ENCODE peak calls at places on chromosomes 5 and 9, in eight cellular contexts. One of them, this sample, is unnamed.

GRCh38 chr9:133320421-133320881 is 15.5 kb downstream of the SURF6 start:
- DNase-seq in foreskin keratinocyte: no peak
- DNase-seq in heart right ventricle: no peak
- DNase-seq in GM23338: peak; percentile 66
- DNase-seq in uterus: no peak
- DNase-seq in A673: no peak
- DNase-seq in endothelial cell of umbilical vein: no peak
- DNase-seq in ovary: no peak
- DNase-seq in this sample: no peak

GRCh38 chr9:77909306-77909705 is 122.3 kb downstream of the GNAQ start:
- DNase-seq in foreskin keratinocyte: no peak
- DNase-seq in heart right ventricle: no peak
- DNase-seq in GM23338: no peak
- DNase-seq in uterus: no peak
- DNase-seq in A673: no peak
- DNase-seq in endothelial cell of umbilical vein: no peak
- DNase-seq in ovary: no peak
- DNase-seq in this sample: no peak

GRCh38 chr5:180071418-180072255 is at the start of gene RNF130:
- DNase-seq in foreskin keratinocyte: peak; percentile 85
- DNase-seq in heart right ventricle: peak; percentile 93
- DNase-seq in GM23338: peak; percentile 95
- DNase-seq in uterus: peak; percentile 93
- DNase-seq in A673: peak; percentile 83
- DNase-seq in endothelial cell of umbilical vein: peak; percentile 92
- DNase-seq in ovary: peak; percentile 92
- DNase-seq in this sample: peak; percentile 89

GRCh38 chr9:89791754-89792153 is 186.9 kb downstream of the GADD45G start:
- DNase-seq in foreskin keratinocyte: no peak
- DNase-seq in heart right ventricle: no peak
- DNase-seq in GM23338: no peak
- DNase-seq in uterus: no peak
- DNase-seq in A673: no peak
- DNase-seq in endothelial cell of umbilical vein: no peak
- DNase-seq in ovary: no peak
- DNase-seq in this sample: no peak

GRCh38 chr5:176995896-176996767 is 10.4 kb downstream of the UIMC1 start:
- DNase-seq in foreskin keratinocyte: peak; percentile 20
- DNase-seq in heart right ventricle: no peak
- DNase-seq in GM23338: no peak
- DNase-seq in uterus: no peak
- DNase-seq in A673: no peak
- DNase-seq in endothelial cell of umbilical vein: peak; percentile 86
- DNase-seq in ovary: no peak
- DNase-seq in this sample: no peak

GRCh38 chr5:158406884-158407790 is 548.2 kb upstream of the CLINT1 start:
- DNase-seq in foreskin keratinocyte: peak; percentile 82
- DNase-seq in heart right ventricle: no peak
- DNase-seq in GM23338: no peak
- DNase-seq in uterus: no peak
- DNase-seq in A673: no peak
- DNase-seq in endothelial cell of umbilical vein: peak; percentile 53
- DNase-seq in ovary: no peak
- DNase-seq in this sample: no peak

GRCh38 chr5:115842089-115842881 is 550 bp downstream of the AP3S1 start:
- DNase-seq in foreskin keratinocyte: peak; percentile 38
- DNase-seq in heart right ventricle: no peak
- DNase-seq in GM23338: peak; percentile 75
- DNase-seq in uterus: no peak
- DNase-seq in A673: peak; percentile 56
- DNase-seq in endothelial cell of umbilical vein: no peak
- DNase-seq in ovary: no peak
- DNase-seq in this sample: peak; percentile 76

GRCh38 chr9:37994639-37995347 is 74.2 kb downstream of the SHB start:
- DNase-seq in foreskin keratinocyte: peak; percentile 79
- DNase-seq in heart right ventricle: peak; percentile 82
- DNase-seq in GM23338: no peak
- DNase-seq in uterus: peak; percentile 45
- DNase-seq in A673: peak; percentile 92
- DNase-seq in endothelial cell of umbilical vein: peak; percentile 27
- DNase-seq in ovary: no peak
- DNase-seq in this sample: peak; percentile 92

GRCh38 chr5:111572561-111572960 is 60.2 kb upstream of the STARD4 start:
- DNase-seq in foreskin keratinocyte: no peak
- DNase-seq in heart right ventricle: no peak
- DNase-seq in GM23338: no peak
- DNase-seq in uterus: no peak
- DNase-seq in A673: no peak
- DNase-seq in endothelial cell of umbilical vein: no peak
- DNase-seq in ovary: no peak
- DNase-seq in this sample: no peak

GRCh38 chr9:84966876-84967830 is 297.6 kb downstream of the NTRK2 start:
- DNase-seq in foreskin keratinocyte: peak; percentile 62
- DNase-seq in heart right ventricle: no peak
- DNase-seq in GM23338: peak; percentile 89
- DNase-seq in uterus: no peak
- DNase-seq in A673: peak; percentile 15
- DNase-seq in endothelial cell of umbilical vein: no peak
- DNase-seq in ovary: no peak
- DNase-seq in this sample: no peak

DNA sequence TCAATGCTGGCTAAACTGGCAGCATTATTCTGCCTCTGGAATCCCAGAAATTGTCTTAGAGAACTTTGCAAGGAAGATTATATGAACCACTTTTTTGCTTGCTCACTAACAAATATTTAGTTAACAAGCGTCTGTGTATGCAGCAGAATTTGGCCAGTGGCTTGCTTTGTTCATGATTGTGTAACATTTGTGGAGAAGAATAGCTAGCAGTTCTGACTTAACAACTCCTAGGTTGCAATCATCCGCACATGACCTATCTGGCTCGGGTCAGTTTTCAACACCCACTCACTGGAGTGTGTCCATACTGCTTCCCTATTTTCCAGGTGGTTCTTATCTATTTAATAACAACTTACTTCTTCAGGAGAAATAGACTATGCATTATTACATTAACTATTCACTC is 98.5 kb downstream of the SNX18 start:
- DNase-seq in foreskin keratinocyte: no peak
- DNase-seq in heart right ventricle: no peak
- DNase-seq in GM23338: no peak
- DNase-seq in uterus: peak; percentile 75
- DNase-seq in A673: no peak
- DNase-seq in endothelial cell of umbilical vein: no peak
- DNase-seq in ovary: peak; percentile 62
- DNase-seq in this sample: no peak
- H3K27ac ChIP-seq in foreskin keratinocyte: no peak overlapping the region
- H3K27ac ChIP-seq in heart right ventricle: no peak overlapping the region
- H3K27ac ChIP-seq in GM23338: no peak overlapping the region
- H3K27ac ChIP-seq in uterus: peak overlapping the region; percentile 47
- H3K27ac ChIP-seq in A673: no peak overlapping the region
- H3K27ac ChIP-seq in endothelial cell of umbilical vein: no peak overlapping the region
- H3K27ac ChIP-seq in ovary: no peak overlapping the region
- H3K27ac ChIP-seq in this sample: no peak overlapping the region

GRCh38 chr9:129496187-129497063 is 124.5 kb downstream of the C9orf50 start:
- DNase-seq in foreskin keratinocyte: peak; percentile 71
- DNase-seq in heart right ventricle: peak; percentile 97
- DNase-seq in GM23338: peak; percentile 98
- DNase-seq in uterus: peak; percentile 95
- DNase-seq in A673: peak; percentile 99
- DNase-seq in endothelial cell of umbilical vein: peak; percentile 92
- DNase-seq in ovary: peak; percentile 97
- DNase-seq in this sample: peak; percentile 79

GRCh38 chr9:129493714-129494047 is 127.2 kb downstream of the C9orf50 start:
- DNase-seq in foreskin keratinocyte: no peak
- DNase-seq in heart right ventricle: no peak
- DNase-seq in GM23338: peak; percentile 34
- DNase-seq in uterus: no peak
- DNase-seq in A673: no peak
- DNase-seq in endothelial cell of umbilical vein: no peak
- DNase-seq in ovary: no peak
- DNase-seq in this sample: no peak

GRCh38 chr9:129493002-129493713 is 127.7 kb downstream of the C9orf50 start:
- DNase-seq in foreskin keratinocyte: no peak
- DNase-seq in heart right ventricle: no peak
- DNase-seq in GM23338: no peak
- DNase-seq in uterus: no peak
- DNase-seq in A673: no peak
- DNase-seq in endothelial cell of umbilical vein: no peak
- DNase-seq in ovary: no peak
- DNase-seq in this sample: no peak

GRCh38 chr9:129495422-129496186 is 125.3 kb downstream of the C9orf50 start:
- DNase-seq in foreskin keratinocyte: peak; percentile 80
- DNase-seq in heart right ventricle: peak; percentile 96
- DNase-seq in GM23338: peak; percentile 97
- DNase-seq in uterus: peak; percentile 97
- DNase-seq in A673: peak; percentile 95
- DNase-seq in endothelial cell of umbilical vein: peak; percentile 85
- DNase-seq in ovary: peak; percentile 95
- DNase-seq in this sample: peak; percentile 95

DNA sequence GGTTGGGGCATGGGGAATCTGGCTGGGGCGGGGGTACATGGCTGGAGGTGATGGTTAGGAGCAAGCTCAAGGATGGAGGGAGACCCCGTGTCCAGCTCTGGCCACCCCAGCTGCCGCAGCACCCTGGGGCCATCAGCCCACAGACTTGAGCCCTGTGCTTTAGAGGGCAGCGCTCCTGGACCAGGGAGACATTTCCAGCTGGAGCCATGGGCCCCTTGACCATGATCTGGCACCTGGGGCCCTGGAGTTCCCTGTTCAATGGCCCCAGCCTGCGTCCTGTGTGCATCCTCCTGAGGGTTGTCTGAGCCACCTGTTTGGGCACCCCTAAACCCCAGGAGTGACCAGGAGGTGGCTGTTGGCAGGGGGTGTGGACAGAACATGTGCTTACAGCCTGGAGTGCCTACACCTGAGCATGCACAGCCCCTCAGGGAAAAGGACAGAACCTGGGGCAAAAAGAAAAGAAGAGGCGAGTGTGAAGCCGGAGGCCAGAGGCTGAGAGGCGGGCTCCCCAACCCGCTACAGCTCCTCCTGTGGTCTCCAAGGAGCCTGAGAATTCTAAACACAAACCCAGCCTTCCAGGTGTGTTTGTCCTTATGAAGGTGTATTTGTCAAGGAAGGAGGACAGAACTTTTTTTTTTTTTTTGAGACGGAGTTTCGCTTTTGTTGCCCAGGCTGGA is 126.7 kb downstream of the C9orf50 start:
- DNase-seq in foreskin keratinocyte: no peak
- DNase-seq in heart right ventricle: no peak
- DNase-seq in GM23338: peak; percentile 44
- DNase-seq in uterus: peak; percentile 26
- DNase-seq in A673: no peak
- DNase-seq in endothelial cell of umbilical vein: no peak
- DNase-seq in ovary: peak; percentile 22
- DNase-seq in this sample: no peak
- H3K27ac ChIP-seq in foreskin keratinocyte: no peak overlapping the region
- H3K27ac ChIP-seq in heart right ventricle: peak overlapping the region; percentile 94
- H3K27ac ChIP-seq in GM23338: no peak overlapping the region
- H3K27ac ChIP-seq in uterus: peak overlapping the region; percentile 98
- H3K27ac ChIP-seq in A673: peak overlapping the region; percentile 59
- H3K27ac ChIP-seq in endothelial cell of umbilical vein: no peak overlapping the region
- H3K27ac ChIP-seq in ovary: peak overlapping the region; percentile 98
- H3K27ac ChIP-seq in this sample: no peak overlapping the region

DNA sequence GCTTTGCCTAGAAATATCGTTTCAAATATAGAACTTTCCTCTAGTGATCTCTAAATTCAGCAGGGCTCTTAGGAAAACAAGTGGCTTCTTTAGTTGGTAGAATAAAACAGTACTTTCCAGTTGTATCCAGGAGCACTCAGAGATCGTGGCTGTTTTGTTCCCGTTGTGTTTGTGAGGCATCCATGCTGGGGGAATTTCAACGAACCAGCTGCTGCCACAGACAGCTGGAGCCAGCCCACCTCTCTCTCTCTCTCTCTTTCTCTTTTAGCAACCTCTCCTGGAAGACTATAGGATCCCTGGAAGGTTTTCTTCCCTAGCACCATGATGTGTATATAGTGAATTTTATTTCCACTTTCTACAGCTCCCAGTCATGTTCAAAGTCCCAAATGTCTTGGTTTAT is 1116.0 kb upstream of the SEMA6A start:
- DNase-seq in foreskin keratinocyte: no peak
- DNase-seq in heart right ventricle: no peak
- DNase-seq in GM23338: no peak
- DNase-seq in uterus: no peak
- DNase-seq in A673: no peak
- DNase-seq in endothelial cell of umbilical vein: no peak
- DNase-seq in ovary: no peak
- DNase-seq in this sample: no peak
- H3K27ac ChIP-seq in foreskin keratinocyte: no peak overlapping the region
- H3K27ac ChIP-seq in heart right ventricle: no peak overlapping the region
- H3K27ac ChIP-seq in GM23338: no peak overlapping the region
- H3K27ac ChIP-seq in uterus: no peak overlapping the region
- H3K27ac ChIP-seq in A673: no peak overlapping the region
- H3K27ac ChIP-seq in endothelial cell of umbilical vein: no peak overlapping the region
- H3K27ac ChIP-seq in ovary: no peak overlapping the region
- H3K27ac ChIP-seq in this sample: no peak overlapping the region

GRCh38 chr5:172871561-172871960 is 37.5 kb downstream of the ERGIC1 start:
- DNase-seq in foreskin keratinocyte: no peak
- DNase-seq in heart right ventricle: no peak
- DNase-seq in GM23338: no peak
- DNase-seq in uterus: no peak
- DNase-seq in A673: no peak
- DNase-seq in endothelial cell of umbilical vein: no peak
- DNase-seq in ovary: no peak
- DNase-seq in this sample: no peak

GRCh38 chr5:172870807-172871431 is 36.9 kb downstream of the ERGIC1 start:
- DNase-seq in foreskin keratinocyte: no peak
- DNase-seq in heart right ventricle: peak; percentile 51
- DNase-seq in GM23338: no peak
- DNase-seq in uterus: peak; percentile 36
- DNase-seq in A673: no peak
- DNase-seq in endothelial cell of umbilical vein: peak; percentile 61
- DNase-seq in ovary: peak; percentile 60
- DNase-seq in this sample: no peak

GRCh38 chr5:172869734-172870133 is 35.7 kb downstream of the ERGIC1 start:
- DNase-seq in foreskin keratinocyte: no peak
- DNase-seq in heart right ventricle: no peak
- DNase-seq in GM23338: no peak
- DNase-seq in uterus: no peak
- DNase-seq in A673: no peak
- DNase-seq in endothelial cell of umbilical vein: no peak
- DNase-seq in ovary: no peak
- DNase-seq in this sample: no peak

GRCh38 chr5:172868924-172869565 is 35.0 kb downstream of the ERGIC1 start:
- DNase-seq in foreskin keratinocyte: peak; percentile 49
- DNase-seq in heart right ventricle: peak; percentile 81
- DNase-seq in GM23338: no peak
- DNase-seq in uterus: peak; percentile 91
- DNase-seq in A673: no peak
- DNase-seq in endothelial cell of umbilical vein: peak; percentile 92
- DNase-seq in ovary: peak; percentile 91
- DNase-seq in this sample: peak; percentile 49

DNA sequence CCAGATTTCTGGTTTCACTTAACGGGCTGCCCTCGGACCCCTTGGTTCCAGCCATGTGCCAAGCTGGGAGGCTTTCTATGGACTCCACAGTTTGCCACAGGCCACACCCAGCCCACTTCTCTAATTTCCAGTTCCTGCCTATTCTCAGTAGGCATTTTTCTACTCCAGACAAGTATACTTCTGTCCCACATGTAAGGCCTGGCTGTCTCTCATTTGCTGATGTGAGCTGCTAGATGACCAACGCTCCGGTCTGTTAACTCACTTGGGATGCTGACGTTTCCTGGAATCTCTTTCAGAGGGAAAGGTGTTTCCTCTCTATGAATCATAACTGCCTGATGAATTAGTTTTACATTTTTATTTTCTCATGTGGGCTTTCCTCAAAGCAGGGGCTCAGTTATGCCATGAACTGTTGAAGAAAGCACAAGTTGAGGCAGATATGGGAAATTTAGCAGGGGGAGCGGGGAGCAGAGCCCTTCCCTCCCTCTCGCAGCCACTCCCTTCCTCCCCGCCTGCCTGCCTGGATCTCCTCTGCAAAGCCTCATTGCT is 36.3 kb downstream of the ERGIC1 start:
- DNase-seq in foreskin keratinocyte: peak; percentile 99
- DNase-seq in heart right ventricle: peak; percentile 83
- DNase-seq in GM23338: no peak
- DNase-seq in uterus: peak; percentile 44
- DNase-seq in A673: no peak
- DNase-seq in endothelial cell of umbilical vein: peak; percentile 97
- DNase-seq in ovary: no peak
- DNase-seq in this sample: no peak
- H3K27ac ChIP-seq in foreskin keratinocyte: peak overlapping the region; percentile 93
- H3K27ac ChIP-seq in heart right ventricle: peak overlapping the region; percentile 90
- H3K27ac ChIP-seq in GM23338: peak overlapping the region; percentile 45
- H3K27ac ChIP-seq in uterus: peak overlapping the region; percentile 89
- H3K27ac ChIP-seq in A673: no peak overlapping the region
- H3K27ac ChIP-seq in endothelial cell of umbilical vein: peak overlapping the region; percentile 94
- H3K27ac ChIP-seq in ovary: peak overlapping the region; percentile 74
- H3K27ac ChIP-seq in this sample: peak overlapping the region; percentile 58

This sample was measured in substantia nigra.